ENCODE peak calls at places on chromosomes 13 and 19, in seven cellular contexts. C is esophagus squamous epithelium, H is osteocyte, D is neural progenitor cell, G is NCI-H69, X is frontal cortex, Q is mesendoderm. V is an unnamed sample.

GRCh38 chr13:99986751-99987150 is 5.2 kb downstream of the ZIC2 start:
- DNase-seq in Q (peak; percentile 56), X (no peak), H (no peak), G (no peak), C (no peak), D (peak; percentile 53), V (peak; percentile 69)

GRCh38 chr19:18895038-18895827 is 725 bp downstream of the CERS1 start:
- DNase-seq in Q (peak; percentile 81), D (peak; percentile 90), G (peak; percentile 69), H (peak; percentile 86), C (no peak), X (peak; percentile 93), V (peak; percentile 79)

GRCh38 chr13:43846496-43846895 is 33.0 kb downstream of the CCDC122 start:
- DNase-seq in C (no peak), H (no peak), G (no peak), X (no peak), D (no peak), Q (no peak), V (no peak)

GRCh38 chr19:49817964-49818690 is at the start of gene MED25:
- DNase-seq in H (peak; percentile 97), Q (peak; percentile 90), C (peak; percentile 42), G (peak; percentile 91), D (peak; percentile 94), X (peak; percentile 93), V (peak; percentile 90)

GRCh38 chr19:290539-291521 is at the start of gene PLPP2:
- DNase-seq in H (no peak), X (peak; percentile 84), C (no peak), G (peak; percentile 86), Q (peak; percentile 32), D (peak; percentile 51), V (peak; percentile 96)

GRCh38 chr19:55165952-55166529 is 372 bp downstream of the DNAAF3 start:
- DNase-seq in X (peak; percentile 74), G (peak; percentile 92), Q (peak; percentile 96), H (peak; percentile 92), C (no peak), D (peak; percentile 97), V (peak; percentile 98)

GRCh38 chr13:28750187-28751045 is 31.6 kb upstream of the SLC46A3 start:
- DNase-seq in D (no peak), H (peak; percentile 23), Q (no peak), C (no peak), X (no peak), G (no peak), V (no peak)

GRCh38 chr13:96018135-96018534 is 35.1 kb downstream of the UGGT2 start:
- DNase-seq in C (no peak), X (no peak), H (no peak), G (no peak), Q (no peak), D (no peak), V (no peak)

GRCh38 chr13:93603043-93603442 is 376.4 kb downstream of the GPC6 start:
- DNase-seq in Q (peak; percentile 84), X (no peak), D (no peak), H (no peak), C (no peak), G (peak; percentile 67), V (peak; percentile 22)

GRCh38 chr19:42242071-42242511 is 311 bp downstream of the GSK3A start:
- DNase-seq in C (no peak), X (no peak), D (no peak), H (no peak), Q (no peak), G (no peak), V (no peak)

GRCh38 chr13:41543664-41544300 is 86.4 kb downstream of the RGCC start:
- DNase-seq in C (no peak), G (no peak), H (no peak), X (no peak), Q (no peak), D (no peak), V (no peak)

GRCh38 chr13:99085846-99086148 is 107.9 kb upstream of the DOCK9 start:
- DNase-seq in Q (no peak), H (no peak), X (no peak), C (no peak), G (no peak), D (no peak), V (no peak)

GRCh38 chr19:2136796-2137195 is 14.6 kb downstream of the AP3D1 start:
- DNase-seq in X (no peak), H (no peak), C (no peak), G (no peak), Q (peak; percentile 9), D (no peak), V (no peak)

GRCh38 chr13:83879431-83880171 is 2.7 kb downstream of the SLITRK1 start:
- DNase-seq in G (peak; percentile 24), D (peak; percentile 43), C (no peak), X (no peak), H (no peak), Q (no peak), V (peak; percentile 32)

GRCh38 chr19:47573076-47574026 is at the start of gene ZNF541:
- DNase-seq in X (peak; percentile 76), Q (no peak), D (no peak), G (no peak), C (no peak), H (no peak), V (peak; percentile 43)

GRCh38 chr19:3781603-3782002 is 4.6 kb downstream of the MATK start:
- DNase-seq in D (no peak), H (no peak), Q (no peak), C (no peak), X (no peak), G (no peak), V (no peak)

GRCh38 chr19:39413903-39414608 is 1.6 kb downstream of the PLEKHG2 start:
- DNase-seq in Q (peak; percentile 59), D (peak; percentile 60), C (no peak), X (no peak), G (no peak), H (no peak), V (peak; percentile 49)

GRCh38 chr19:46890423-46891170 is 29.8 kb downstream of the ARHGAP35 start:
- DNase-seq in D (no peak), G (peak; percentile 45), Q (no peak), C (no peak), H (peak; percentile 44), X (no peak), V (no peak)

GRCh38 chr13:110012102-110012739 is 225.8 kb upstream of the IRS2 start:
- DNase-seq in X (no peak), D (no peak), Q (no peak), H (no peak), G (no peak), C (no peak), V (no peak)

GRCh38 chr13:72852207-72852606 is 70.3 kb downstream of the PIBF1 start:
- DNase-seq in X (no peak), Q (no peak), H (no peak), G (no peak), C (no peak), D (no peak), V (no peak)

GRCh38 chr13:79935121-79935520 is 405.8 kb downstream of the SPRY2 start:
- DNase-seq in Q (no peak), C (no peak), D (no peak), X (no peak), G (no peak), H (no peak), V (no peak)